ENCODE peak calls at places on chromosomes 4 and X, in six cellular contexts. R is HepG2, C is A549, H is GM12878, Q is endothelial cell of umbilical vein, J is K562. N is an unnamed sample.

GRCh38 chrX:23493941-23494374 is 159.3 kb downstream of the PTCHD1 start:
- DNase-seq in R (no peak), C (no peak), H (no peak), Q (peak), J (no peak), N (peak)

GRCh38 chr4:7214359-7214758 is 22.0 kb downstream of the SORCS2 start:
- DNase-seq in R (no peak), C (no peak), H (no peak), Q (no peak), J (no peak), N (no peak)

GRCh38 chrX:110146521-110146920 is 143.6 kb downstream of the TMEM164 start:
- DNase-seq in R (peak), C (peak), H (no peak), Q (peak), J (peak), N (peak)

GRCh38 chr4:40264995-40265909 is 68.4 kb downstream of the RHOH start:
- DNase-seq in R (no peak), C (no peak), H (no peak), Q (no peak), J (peak), N (peak)

GRCh38 chr4:105951198-105951597 is 55.9 kb downstream of the NPNT start:
- DNase-seq in R (no peak), C (no peak), H (no peak), Q (no peak), J (no peak), N (peak)

GRCh38 chr4:53943345-53944085 is 120.9 kb downstream of the CHIC2 start:
- DNase-seq in R (no peak), C (no peak), H (no peak), Q (peak), J (no peak), N (peak)

GRCh38 chrX:148536961-148537360 is 36.5 kb downstream of the AFF2 start:
- DNase-seq in R (no peak), C (no peak), H (no peak), Q (no peak), J (no peak), N (no peak)

GRCh38 chrX:124275167-124275894 is 57.1 kb upstream of the TEX13D start:
- DNase-seq in R (no peak), C (no peak), H (no peak), Q (no peak), J (no peak), N (no peak)

GRCh38 chrX:24282381-24283121 is 31.3 kb downstream of the SUPT20HL2 start:
- DNase-seq in R (no peak), C (no peak), H (no peak), Q (no peak), J (no peak), N (no peak)

GRCh38 chr4:149980941-149981340 is 97.3 kb upstream of the DCLK2 start:
- DNase-seq in R (peak), C (peak), H (no peak), Q (peak), J (peak), N (peak)

GRCh38 chrX:103197721-103198306 is 17.1 kb upstream of the BEX4 start:
- DNase-seq in R (no peak), C (no peak), H (no peak), Q (peak), J (no peak), N (no peak)

GRCh38 chrX:111165902-111166301 is 69.9 kb downstream of the PAK3 start:
- DNase-seq in R (no peak), C (no peak), H (no peak), Q (no peak), J (no peak), N (no peak)

GRCh38 chr4:68167166-68167565 is 37.5 kb upstream of the TMPRSS11F start:
- DNase-seq in R (no peak), C (no peak), H (no peak), Q (no peak), J (no peak), N (no peak)

GRCh38 chr4:182843813-182844325 is 73.3 kb downstream of the DCTD start:
- DNase-seq in R (no peak), C (no peak), H (no peak), Q (no peak), J (no peak), N (no peak)

GRCh38 chr4:137896221-137896737 is 345.9 kb downstream of the SLC7A11 start:
- DNase-seq in R (no peak), C (no peak), H (no peak), Q (no peak), J (no peak), N (no peak)

GRCh38 chrX:9188117-9188516 is 154.2 kb upstream of the FAM9B start:
- DNase-seq in R (no peak), C (no peak), H (no peak), Q (no peak), J (no peak), N (no peak)

GRCh38 chr4:6578221-6578620 is 3.2 kb downstream of the MAN2B2 start:
- DNase-seq in R (no peak), C (no peak), H (no peak), Q (no peak), J (no peak), N (no peak)

GRCh38 chr4:139295317-139296299 is 5.7 kb upstream of the NAA15 start:
- DNase-seq in R (peak), C (peak), H (peak), Q (peak), J (peak), N (peak)
- TF ChIP-seq POLR2A in R (peak), C (peak), H (peak), Q (peak), J (peak), N (peak)

GRCh38 chr4:1584498-1584897 is 99.6 kb downstream of the FAM53A start:
- DNase-seq in R (no peak), C (no peak), H (no peak), Q (no peak), J (no peak), N (no peak)
- TF ChIP-seq MYC in R (no peak), C (no peak), H (no peak), Q (no peak), J (no peak), N (no peak)

GRCh38 chr4:56655627-56656345 is 25.3 kb downstream of the HOPX start:
- DNase-seq in R (no peak), C (no peak), H (no peak), Q (peak), J (no peak), N (no peak)
- H3K4me3 ChIP-seq in R (no peak), C (no peak), H (no peak), Q (peak), J (no peak), N (no peak)

DNA sequence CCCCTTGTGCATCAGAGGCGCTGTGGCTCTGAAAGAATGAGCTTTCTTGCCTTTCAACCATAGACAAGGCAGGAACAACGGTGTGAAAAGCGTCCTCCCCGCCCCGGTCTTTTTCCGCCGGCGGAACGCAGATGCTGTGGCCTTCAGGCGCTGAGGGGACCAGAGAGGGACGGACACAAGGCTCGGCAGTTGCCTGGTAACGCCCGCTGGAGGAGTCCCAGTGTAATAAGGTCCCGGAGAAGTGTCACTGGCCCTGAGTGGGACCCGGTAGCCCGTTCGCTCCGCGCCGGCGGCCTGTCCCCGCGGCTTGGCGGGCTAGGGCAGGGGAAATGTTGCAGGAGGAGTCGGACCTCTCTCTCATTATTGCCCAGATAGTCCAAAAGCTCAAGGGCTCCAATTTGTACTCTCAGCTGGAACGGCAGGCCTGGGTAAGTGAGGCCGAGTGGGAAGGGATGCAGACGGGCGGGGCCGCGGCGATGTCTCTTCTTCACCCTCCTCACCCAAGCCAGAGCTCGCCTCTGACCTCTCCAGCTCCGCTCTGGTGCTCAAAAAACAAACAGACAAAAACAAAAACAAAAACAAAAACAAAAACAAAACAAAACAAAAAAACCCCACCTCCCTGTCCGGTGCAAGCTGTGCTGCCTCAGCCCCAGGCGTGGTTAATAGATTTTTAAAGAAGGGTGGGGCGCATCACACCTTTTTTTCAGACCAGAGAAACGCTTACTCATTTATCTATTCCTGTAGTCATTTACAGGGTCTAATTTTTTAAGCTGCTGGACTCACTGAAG is at the start of gene TBC1D19:
- DNase-seq in R (peak), C (peak), H (peak), Q (peak), J (peak), N (peak)
- TF ChIP-seq POLR2A in R (no peak), C (no peak), H (peak), Q (peak), J (peak), N (no peak)

GRCh38 chr4:8227771-8228318 is 28.8 kb downstream of the SH3TC1 start:
- DNase-seq in R (no peak), C (no peak), H (no peak), Q (no peak), J (no peak), N (no peak)

GRCh38 chr4:8229341-8229975 is 30.4 kb downstream of the SH3TC1 start:
- DNase-seq in R (no peak), C (no peak), H (no peak), Q (no peak), J (no peak), N (no peak)

GRCh38 chr4:8230033-8230432 is 30.9 kb downstream of the SH3TC1 start:
- DNase-seq in R (no peak), C (no peak), H (no peak), Q (no peak), J (no peak), N (no peak)

GRCh38 chr4:8227201-8227770 is 28.2 kb downstream of the SH3TC1 start:
- DNase-seq in R (no peak), C (no peak), H (no peak), Q (no peak), J (no peak), N (no peak)

GRCh38 chr4:8228319-8229250 is 29.5 kb downstream of the SH3TC1 start:
- DNase-seq in R (no peak), C (peak), H (peak), Q (peak), J (peak), N (peak)
- TF ChIP-seq MYC in R (peak), C (peak), H (peak), Q (no peak), J (no peak), N (no peak)

DNA sequence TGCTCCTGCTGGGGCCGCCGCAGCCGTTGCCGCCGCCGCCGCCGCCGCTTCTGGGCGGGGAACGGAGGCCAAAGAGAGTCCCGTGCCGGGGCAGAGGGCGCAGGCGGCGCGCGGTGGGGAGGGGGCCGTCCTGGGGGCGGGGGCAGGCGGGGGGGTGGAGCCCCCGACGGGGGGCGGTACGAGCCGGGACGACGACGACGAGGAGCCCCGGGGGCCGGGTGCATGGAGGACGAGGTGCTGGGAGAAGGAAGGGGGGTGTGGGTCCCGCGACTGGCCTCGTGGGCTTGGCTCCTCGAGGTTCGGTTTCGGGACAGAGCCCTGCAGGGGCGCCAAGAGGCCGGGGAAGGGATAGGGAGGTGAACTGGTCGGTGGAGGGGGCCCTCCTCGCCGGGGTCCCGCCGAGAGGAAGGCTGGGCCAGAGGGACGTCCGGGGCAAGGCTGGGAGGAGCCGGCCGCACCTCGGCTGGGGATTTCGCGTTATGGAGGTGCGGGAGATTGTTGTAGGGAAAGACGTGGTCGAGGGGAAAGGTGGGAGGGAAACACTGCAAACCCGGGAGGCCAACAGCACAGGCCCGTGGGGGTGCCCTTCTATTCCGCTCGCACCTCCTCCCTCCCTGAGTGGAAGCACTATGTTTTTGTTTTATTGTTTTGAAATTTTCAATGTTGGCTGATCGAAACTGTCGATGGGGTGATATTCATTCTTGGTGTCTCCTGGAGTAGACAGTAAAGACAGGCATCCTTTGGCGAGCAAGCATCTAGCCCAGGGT is 1.9 kb downstream of the BCORL1 start:
- DNase-seq in R (no peak), C (peak), H (no peak), Q (no peak), J (peak), N (peak)
- H3K4me3 ChIP-seq in R (peak), C (no peak), H (peak), Q (peak), J (peak), N (peak)

GRCh38 chrX:153972368-153973126 is at the start of gene TMEM187:
- DNase-seq in R (peak), C (peak), H (peak), Q (peak), J (peak), N (peak)
- TF ChIP-seq POLR2A in R (peak), C (no peak), H (peak), Q (peak), J (no peak), N (peak)

DNA sequence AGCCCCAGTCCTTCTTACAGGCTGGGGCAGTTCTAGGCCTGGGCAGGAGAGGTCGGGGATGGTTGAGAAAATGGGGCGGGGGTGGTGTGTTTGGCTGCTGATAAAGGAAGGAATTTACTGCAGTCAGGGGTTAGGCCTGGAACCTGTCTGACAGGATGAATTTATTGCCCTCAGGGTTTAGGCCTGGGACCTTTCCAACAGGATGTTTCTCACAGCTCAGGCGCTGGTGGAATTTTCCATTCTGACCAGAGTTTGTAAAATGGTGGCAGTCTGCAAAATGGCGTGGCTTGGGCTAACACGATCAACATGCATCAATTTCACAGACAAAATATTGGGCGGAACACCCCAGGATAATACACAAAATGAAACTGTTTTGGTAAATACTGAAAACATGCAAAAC is 83.5 kb upstream of the SPIN4 start:
- DNase-seq in R (no peak), C (no peak), H (no peak), Q (peak), J (peak), N (no peak)
- TF ChIP-seq MYC in R (no peak), C (no peak), H (no peak), Q (no peak), J (no peak), N (no peak)

N was measured in NB4.